ENCODE peak calls at places on chromosomes 6 and 20, in five cellular contexts. F is T-cell; X is amniotic stem cell; D is naive thymus-derived CD8-positive, alpha-beta T cell; U is left ventricle myocardium superior. Q is an unnamed sample.
A peak's percentile ranks its signal among the peaks of the same experiment; 100 is the strongest.

GRCh38 chr6:3867616-3868502 is 18.7 kb downstream of the FAM50B start:
- DNase-seq in F (no peak), X (peak; percentile 29), D (no peak), U (no peak), Q (no peak)

GRCh38 chr20:14853079-14853478 is 515.7 kb upstream of the FLRT3 start:
- DNase-seq in F (no peak), X (no peak), D (no peak), U (no peak), Q (no peak)

GRCh38 chr6:1029196-1029595 is 282.7 kb upstream of the FOXQ1 start:
- DNase-seq in F (no peak), X (no peak), D (no peak), U (no peak), Q (no peak)

GRCh38 chr6:14382381-14383236 is 265.0 kb downstream of the CD83 start:
- DNase-seq in F (no peak), X (no peak), D (no peak), U (no peak), Q (no peak)

GRCh38 chr20:57439432-57439831 is 48.2 kb downstream of the RBM38 start:
- DNase-seq in F (no peak), X (no peak), D (no peak), U (peak; percentile 90), Q (no peak)

GRCh38 chr6:42017021-42017643 is 33.2 kb upstream of the TAF8 start:
- DNase-seq in F (no peak), X (peak; percentile 24), D (no peak), U (no peak), Q (no peak)

GRCh38 chr6:69933239-69933638 is 66.9 kb downstream of the COL19A1 start:
- DNase-seq in F (no peak), X (no peak), D (no peak), U (no peak), Q (no peak)

GRCh38 chr20:796916-797315 is 28.6 kb upstream of the SLC52A3 start:
- DNase-seq in F (no peak), X (no peak), D (no peak), U (no peak), Q (no peak)

GRCh38 chr20:8535403-8536003 is 403.4 kb downstream of the PLCB1 start:
- DNase-seq in F (no peak), X (no peak), D (no peak), U (no peak), Q (no peak)

GRCh38 chr20:64200740-64201139 is 36.5 kb downstream of the MYT1 start:
- DNase-seq in F (no peak), X (no peak), D (no peak), U (no peak), Q (no peak)

GRCh38 chr6:43746071-43746470 is 23.9 kb upstream of the VEGFA start:
- DNase-seq in F (no peak), X (no peak), D (no peak), U (no peak), Q (no peak)

GRCh38 chr20:50625986-50626677 is 65.2 kb downstream of the RIPOR3 start:
- DNase-seq in F (no peak), X (no peak), D (no peak), U (peak; percentile 79), Q (peak; percentile 13)

GRCh38 chr6:17865243-17865642 is 122.2 kb downstream of the KIF13A start:
- DNase-seq in F (no peak), X (no peak), D (no peak), U (peak; percentile 30), Q (no peak)

GRCh38 chr20:47576516-47577033 is 74.9 kb downstream of the NCOA3 start:
- DNase-seq in F (no peak), X (peak; percentile 59), D (no peak), U (peak; percentile 52), Q (peak; percentile 30)

GRCh38 chr6:105445461-105445860 is 42.6 kb upstream of the PREP start:
- DNase-seq in F (no peak), X (no peak), D (no peak), U (no peak), Q (no peak)

GRCh38 chr20:62286493-62287064 is 16.2 kb upstream of the ADRM1 start:
- DNase-seq in F (no peak), X (no peak), D (no peak), U (peak; percentile 70), Q (no peak)

GRCh38 chr6:14874975-14875677 is 370.7 kb upstream of the JARID2 start:
- DNase-seq in F (no peak), X (no peak), D (no peak), U (no peak), Q (peak; percentile 10)

GRCh38 chr20:6576721-6577120 is 190.8 kb upstream of the BMP2 start:
- DNase-seq in F (no peak), X (no peak), D (no peak), U (no peak), Q (no peak)

GRCh38 chr20:57919059-57919458 is 209.2 kb upstream of the PMEPA1 start:
- DNase-seq in F (no peak), X (no peak), D (no peak), U (no peak), Q (no peak)

GRCh38 chr20:21270806-21271205 is 32.3 kb upstream of the XRN2 start:
- DNase-seq in F (no peak), X (no peak), D (no peak), U (no peak), Q (no peak)

GRCh38 chr6:33277663-33278391 is 904 bp downstream of the B3GALT4 start:
- DNase-seq in F (peak; percentile 14), X (no peak), D (peak; percentile 34), U (peak; percentile 37), Q (peak; percentile 10)

GRCh38 chr6:105193647-105194046 is 13.8 kb upstream of the POPDC3 start:
- DNase-seq in F (no peak), X (no peak), D (no peak), U (no peak), Q (no peak)

GRCh38 chr6:54206510-54206909 is 95.3 kb downstream of the MLIP start:
- DNase-seq in F (no peak), X (no peak), D (no peak), U (no peak), Q (no peak)

GRCh38 chr6:30556964-30557682 is at the start of gene PRR3:
- DNase-seq in F (peak; percentile 71), X (peak; percentile 66), D (peak; percentile 62), U (peak; percentile 85), Q (peak; percentile 89)

GRCh38 chr20:60313609-60314008 is 355.4 kb downstream of the CDH26 start:
- DNase-seq in F (no peak), X (no peak), D (no peak), U (no peak), Q (no peak)

GRCh38 chr6:141260627-141261015 is 872.1 kb upstream of the GJE1 start:
- DNase-seq in F (no peak), X (no peak), D (no peak), U (no peak), Q (no peak)

GRCh38 chr6:40586800-40587201 is 363 bp downstream of the LRFN2 start:
- DNase-seq in F (no peak), X (no peak), D (no peak), U (no peak), Q (no peak)

GRCh38 chr6:28758046-28758817 is 165.6 kb downstream of the TRIM27 start:
- DNase-seq in F (no peak), X (peak; percentile 32), D (no peak), U (no peak), Q (no peak)

GRCh38 chr6:14734416-14735340 is 511.2 kb upstream of the JARID2 start:
- DNase-seq in F (no peak), X (peak; percentile 8), D (peak; percentile 47), U (no peak), Q (no peak)

GRCh38 chr6:154508573-154509375 is 1.7 kb downstream of the CNKSR3 start:
- DNase-seq in F (no peak), X (no peak), D (no peak), U (no peak), Q (no peak)

GRCh38 chr6:142342986-142343385 is 41.2 kb downstream of the ADGRG6 start:
- DNase-seq in F (no peak), X (no peak), D (no peak), U (no peak), Q (no peak)

Q was measured in CD4-positive, CD25-positive, alpha-beta regulatory T cell.